ENCODE peak calls at places on chromosomes 3 and 15, in six cellular contexts. J is esophagus squamous epithelium, U is brain microvascular endothelial cell, O is psoas muscle, Y is kidney, I is dorsolateral prefrontal cortex. D is an unnamed sample.

GRCh38 chr3:123821920-123822319 is 62.2 kb downstream of the MYLK start:
- DNase-seq in J (no peak), U (no peak), O (no peak), Y (no peak), I (no peak), D (no peak)

GRCh38 chr3:38224357-38224756 is 41.3 kb upstream of the SLC22A13 start:
- DNase-seq in J (no peak), U (no peak), O (no peak), Y (no peak), I (no peak), D (no peak)

GRCh38 chr3:172137287-172138030 is 98.1 kb downstream of the FNDC3B start:
- DNase-seq in J (no peak), U (no peak), O (no peak), Y (no peak), I (no peak), D (no peak)

GRCh38 chr3:39406368-39407258 is at the start of gene RPSA:
- DNase-seq in J (peak), U (peak), O (peak), Y (peak), I (peak), D (peak)

GRCh38 chr3:157356541-157356940 is 80.1 kb upstream of the PTX3 start:
- DNase-seq in J (no peak), U (no peak), O (no peak), Y (no peak), I (no peak), D (no peak)

GRCh38 chr3:9347086-9347485 is 15.8 kb upstream of the THUMPD3 start:
- DNase-seq in J (no peak), U (peak), O (no peak), Y (no peak), I (no peak), D (peak)

GRCh38 chr15:68843425-68844311 is 23.0 kb upstream of the ANP32A start:
- DNase-seq in J (no peak), U (peak), O (no peak), Y (peak), I (no peak), D (no peak)

GRCh38 chr3:149247929-149248691 is 26.5 kb upstream of the CP start:
- DNase-seq in J (no peak), U (peak), O (no peak), Y (no peak), I (no peak), D (no peak)

GRCh38 chr3:101163554-101163953 is 156.8 kb downstream of the IMPG2 start:
- DNase-seq in J (no peak), U (no peak), O (no peak), Y (no peak), I (no peak), D (no peak)

GRCh38 chr3:99884484-99884883 is 66.8 kb downstream of the CMSS1 start:
- DNase-seq in J (no peak), U (no peak), O (no peak), Y (no peak), I (no peak), D (no peak)

GRCh38 chr3:38164136-38164965 is 986 bp upstream of the OXSR1 start:
- DNase-seq in J (no peak), U (no peak), O (no peak), Y (peak), I (no peak), D (no peak)

GRCh38 chr3:108838411-108838810 is 15.8 kb downstream of the TRAT1 start:
- DNase-seq in J (no peak), U (no peak), O (no peak), Y (no peak), I (no peak), D (no peak)

GRCh38 chr3:41265011-41265545 is 65.8 kb downstream of the CTNNB1 start:
- DNase-seq in J (no peak), U (peak), O (no peak), Y (no peak), I (no peak), D (peak)
- H3K27ac ChIP-seq in J (no peak), U (peak), O (no peak), Y (no peak), I (no peak), D (no peak)

DNA sequence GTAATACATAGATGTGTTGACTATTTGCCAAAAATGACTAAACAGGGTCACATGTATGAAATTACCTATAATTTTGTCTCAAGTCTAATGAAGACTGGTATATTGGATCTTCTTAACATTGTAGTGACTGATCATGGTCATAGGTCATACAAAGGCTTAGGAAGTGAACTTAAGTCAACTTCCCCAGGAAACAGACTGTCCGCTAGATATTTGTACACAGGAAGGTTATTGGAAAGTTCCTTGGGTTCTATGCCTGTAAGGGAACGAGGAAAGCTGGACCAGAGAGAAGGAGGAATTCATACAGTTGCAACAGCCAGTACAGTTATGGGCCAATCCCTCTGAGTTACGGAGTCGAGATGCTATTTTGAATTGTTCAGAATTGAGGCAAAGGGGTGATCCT is 462.0 kb upstream of the THRB start:
- DNase-seq in J (no peak), U (no peak), O (no peak), Y (no peak), I (no peak), D (no peak)
- H3K27ac ChIP-seq in J (no peak), U (no peak), O (no peak), Y (no peak), I (no peak), D (no peak)

DNA sequence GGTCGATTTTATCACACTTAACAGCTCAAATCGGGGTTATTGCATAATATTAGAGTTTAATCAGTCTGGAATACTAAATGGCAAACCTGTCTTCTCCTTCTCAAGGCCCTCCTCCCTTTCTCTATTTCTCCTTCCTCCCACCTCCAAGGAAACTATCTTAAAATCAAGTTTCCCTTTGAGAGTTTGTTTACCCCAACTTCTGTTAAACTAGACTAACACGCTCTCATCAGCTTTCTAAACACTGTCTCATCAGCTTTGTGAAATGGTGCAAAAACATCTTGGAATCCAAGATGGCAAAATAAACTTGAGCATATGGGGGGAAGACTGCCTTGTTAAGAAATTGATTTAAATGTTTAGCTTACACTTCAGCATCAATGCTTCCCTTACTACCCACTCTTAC is 9.6 kb downstream of the SOX2 start:
- DNase-seq in J (no peak), U (no peak), O (no peak), Y (no peak), I (no peak), D (no peak)
- H3K27ac ChIP-seq in J (peak), U (no peak), O (no peak), Y (no peak), I (peak), D (no peak)

GRCh38 chr15:34341922-34342736 is 807 bp downstream of the NOP10 start:
- DNase-seq in J (no peak), U (no peak), O (no peak), Y (no peak), I (no peak), D (no peak)
- H3K27ac ChIP-seq in J (peak), U (peak), O (peak), Y (peak), I (peak), D (peak)